ENCODE peak calls at places on chromosomes 5 and 9, in eight cellular contexts. K, I, P, H, Y, U, N and Q are unnamed samples.

GRCh38 chr5:1897386-1897785 is 14.7 kb upstream of the IRX4 start:
- DNase-seq in U (no peak), P (no peak), Y (no peak), N (no peak), I (no peak), H (no peak), K (no peak), Q (no peak)

GRCh38 chr9:31608881-31609280 is 775.6 kb upstream of the ACO1 start:
- DNase-seq in K (no peak), U (no peak), N (no peak), I (no peak), H (no peak), P (no peak), Y (no peak), Q (no peak)

GRCh38 chr9:7266911-7267555 is 509.3 kb downstream of the KDM4C start:
- DNase-seq in U (no peak), K (no peak), I (peak), H (no peak), Y (no peak), N (peak), P (no peak), Q (peak)

GRCh38 chr5:122772446-122772845 is 2.4 kb upstream of the SNX2 start:
- DNase-seq in Y (peak), N (no peak), H (no peak), U (no peak), I (no peak), K (no peak), P (no peak), Q (no peak)

GRCh38 chr9:5430912-5431311 is 6.8 kb downstream of the PLGRKT start:
- DNase-seq in N (peak), U (no peak), Y (no peak), H (no peak), P (no peak), I (no peak), K (no peak), Q (no peak)

GRCh38 chr5:128412145-128412930 is 125.7 kb downstream of the FBN2 start:
- DNase-seq in H (no peak), I (no peak), K (no peak), N (peak), U (no peak), P (no peak), Y (no peak), Q (no peak)

GRCh38 chr9:137646341-137646740 is 27.5 kb downstream of the EHMT1 start:
- DNase-seq in K (no peak), N (no peak), P (no peak), I (no peak), U (no peak), Y (no peak), H (no peak), Q (no peak)

GRCh38 chr5:106574820-106575219 is 1095.9 kb downstream of the EFNA5 start:
- DNase-seq in H (no peak), N (no peak), P (no peak), U (no peak), Y (no peak), I (no peak), K (no peak), Q (no peak)

GRCh38 chr9:124016152-124017063 is 4.8 kb downstream of the LHX2 start:
- DNase-seq in Y (no peak), H (no peak), N (no peak), U (peak), I (no peak), K (no peak), P (no peak), Q (no peak)

GRCh38 chr5:78345485-78345884 is 14.9 kb upstream of the SCAMP1 start:
- DNase-seq in U (no peak), K (no peak), H (no peak), N (no peak), P (no peak), Y (no peak), I (no peak), Q (no peak)

GRCh38 chr5:108260105-108260857 is 121.6 kb downstream of the FBXL17 start:
- DNase-seq in Y (peak), N (peak), U (peak), P (peak), I (peak), H (peak), K (no peak), Q (peak)

GRCh38 chr5:139385061-139385889 is 2.2 kb upstream of the SLC23A1 start:
- DNase-seq in P (no peak), K (no peak), I (no peak), H (peak), N (peak), Y (no peak), U (peak), Q (no peak)

GRCh38 chr5:155689403-155689802 is 637.6 kb upstream of the SGCD start:
- DNase-seq in Y (no peak), I (no peak), N (no peak), P (no peak), U (no peak), K (no peak), H (no peak), Q (peak)

GRCh38 chr9:74940600-74940999 is 12.1 kb downstream of the C9orf40 start:
- DNase-seq in I (no peak), K (no peak), U (no peak), P (no peak), N (peak), Y (no peak), H (no peak), Q (no peak)

GRCh38 chr9:26228273-26228672 is 550.0 kb upstream of the TUSC1 start:
- DNase-seq in N (no peak), K (no peak), U (no peak), P (no peak), Y (no peak), H (no peak), I (no peak), Q (no peak)

GRCh38 chr5:140261403-140262171 is 41.3 kb downstream of the PFDN1 start:
- DNase-seq in H (peak), U (no peak), I (peak), Y (peak), P (peak), K (no peak), N (peak), Q (no peak)

GRCh38 chr5:63213256-63213655 is 634.6 kb downstream of the LRRC70 start:
- DNase-seq in K (no peak), I (no peak), Y (no peak), H (no peak), U (no peak), P (no peak), N (no peak), Q (no peak)

GRCh38 chr9:7316458-7316795 is 483.2 kb downstream of the DMAC1 start:
- DNase-seq in I (no peak), K (no peak), H (no peak), U (no peak), N (no peak), Y (no peak), P (no peak), Q (no peak)

GRCh38 chr9:12891588-12891987 is 116.8 kb downstream of the LURAP1L start:
- DNase-seq in P (no peak), N (no peak), Y (no peak), U (no peak), K (no peak), H (no peak), I (no peak), Q (no peak)

GRCh38 chr5:82105457-82105856 is 133.6 kb downstream of the ATG10 start:
- DNase-seq in U (no peak), K (no peak), Y (peak), P (no peak), I (no peak), H (no peak), N (no peak), Q (no peak)

GRCh38 chr5:156036640-156037039 is 290.3 kb upstream of the SGCD start:
- DNase-seq in K (no peak), U (no peak), I (no peak), H (no peak), N (no peak), Y (no peak), P (no peak), Q (no peak)

GRCh38 chr9:36936498-36936831 is 97.6 kb downstream of the PAX5 start:
- DNase-seq in N (no peak), K (no peak), H (no peak), I (no peak), U (no peak), P (no peak), Y (no peak), Q (no peak)

GRCh38 chr5:18329346-18329745 is 695.1 kb downstream of the TAF11L14 start:
- DNase-seq in K (no peak), Y (no peak), N (no peak), I (no peak), U (no peak), P (no peak), H (no peak), Q (no peak)